ENCODE peak calls at places on chromosome 4, in ten cellular contexts. G, E, A, I, P, H, O, D, Z and R are unnamed samples.

GRCh38 chr4:175298119-175298518 is 380.0 kb downstream of the ADAM29 start:
- DNase-seq in I (no peak), O (no peak), Z (no peak), D (no peak), A (no peak), G (no peak), E (no peak), P (no peak), H (no peak), R (no peak)

GRCh38 chr4:22129454-22130075 is 181.0 kb upstream of the KCNIP4 start:
- DNase-seq in P (peak), G (no peak), D (no peak), A (no peak), O (no peak), E (peak), H (no peak), Z (no peak), I (no peak), R (no peak)

GRCh38 chr4:156505341-156505955 is 466.2 kb downstream of the PDGFC start:
- DNase-seq in D (no peak), P (peak), I (no peak), E (no peak), H (no peak), A (no peak), Z (no peak), O (no peak), G (no peak), R (no peak)

GRCh38 chr4:7769308-7769841 is 170.3 kb downstream of the AFAP1 start:
- DNase-seq in G (no peak), I (no peak), H (no peak), P (no peak), E (no peak), D (no peak), Z (no peak), A (no peak), O (no peak), R (no peak)

GRCh38 chr4:38856524-38857337 is at the start of gene TLR6:
- DNase-seq in D (no peak), I (peak), H (no peak), G (no peak), P (peak), E (peak), Z (peak), O (peak), A (no peak), R (no peak)

GRCh38 chr4:48491514-48492176 is 1.6 kb downstream of the ZAR1 start:
- DNase-seq in P (peak), I (no peak), A (no peak), E (no peak), H (no peak), O (no peak), D (no peak), G (no peak), Z (no peak), R (no peak)

GRCh38 chr4:37715889-37716402 is 29.8 kb upstream of the RELL1 start:
- DNase-seq in E (peak), A (no peak), P (no peak), G (no peak), Z (no peak), I (no peak), D (no peak), O (peak), H (no peak), R (no peak)

GRCh38 chr4:54539500-54540029 is 118.2 kb upstream of the KIT start:
- DNase-seq in I (peak), A (no peak), G (peak), D (peak), O (peak), Z (no peak), E (no peak), P (peak), H (no peak), R (no peak)

GRCh38 chr4:28421221-28421620 is 1560.6 kb downstream of the STIM2 start:
- DNase-seq in P (no peak), A (no peak), G (no peak), H (no peak), D (no peak), O (no peak), Z (no peak), I (no peak), E (no peak), R (no peak)

GRCh38 chr4:6250235-6250983 is 19.2 kb upstream of the WFS1 start:
- DNase-seq in P (peak), G (no peak), A (no peak), H (no peak), O (peak), I (no peak), D (no peak), Z (peak), E (peak), R (no peak)

GRCh38 chr4:70364002-70364401 is 3.4 kb downstream of the SMR3A start:
- DNase-seq in P (no peak), D (no peak), I (no peak), E (no peak), A (no peak), Z (no peak), O (no peak), H (no peak), G (no peak), R (no peak)

GRCh38 chr4:169012049-169012448 is 2.0 kb upstream of the CBR4 start:
- DNase-seq in E (no peak), D (no peak), Z (no peak), I (no peak), H (no peak), G (no peak), A (no peak), O (no peak), P (no peak), R (no peak)

GRCh38 chr4:169013396-169013795 is 3.3 kb upstream of the CBR4 start:
- DNase-seq in H (no peak), G (no peak), O (no peak), Z (no peak), I (no peak), D (no peak), A (no peak), P (no peak), E (no peak), R (no peak)

GRCh38 chr4:169010125-169011023 is at the start of gene CBR4:
- DNase-seq in O (peak), I (peak), D (peak), Z (peak), P (peak), H (peak), A (peak), G (peak), E (peak), R (peak)

GRCh38 chr4:169008478-169008877 is 1.6 kb downstream of the CBR4 start:
- DNase-seq in D (no peak), I (no peak), E (no peak), P (no peak), O (no peak), A (no peak), H (no peak), G (no peak), Z (no peak), R (no peak)

DNA sequence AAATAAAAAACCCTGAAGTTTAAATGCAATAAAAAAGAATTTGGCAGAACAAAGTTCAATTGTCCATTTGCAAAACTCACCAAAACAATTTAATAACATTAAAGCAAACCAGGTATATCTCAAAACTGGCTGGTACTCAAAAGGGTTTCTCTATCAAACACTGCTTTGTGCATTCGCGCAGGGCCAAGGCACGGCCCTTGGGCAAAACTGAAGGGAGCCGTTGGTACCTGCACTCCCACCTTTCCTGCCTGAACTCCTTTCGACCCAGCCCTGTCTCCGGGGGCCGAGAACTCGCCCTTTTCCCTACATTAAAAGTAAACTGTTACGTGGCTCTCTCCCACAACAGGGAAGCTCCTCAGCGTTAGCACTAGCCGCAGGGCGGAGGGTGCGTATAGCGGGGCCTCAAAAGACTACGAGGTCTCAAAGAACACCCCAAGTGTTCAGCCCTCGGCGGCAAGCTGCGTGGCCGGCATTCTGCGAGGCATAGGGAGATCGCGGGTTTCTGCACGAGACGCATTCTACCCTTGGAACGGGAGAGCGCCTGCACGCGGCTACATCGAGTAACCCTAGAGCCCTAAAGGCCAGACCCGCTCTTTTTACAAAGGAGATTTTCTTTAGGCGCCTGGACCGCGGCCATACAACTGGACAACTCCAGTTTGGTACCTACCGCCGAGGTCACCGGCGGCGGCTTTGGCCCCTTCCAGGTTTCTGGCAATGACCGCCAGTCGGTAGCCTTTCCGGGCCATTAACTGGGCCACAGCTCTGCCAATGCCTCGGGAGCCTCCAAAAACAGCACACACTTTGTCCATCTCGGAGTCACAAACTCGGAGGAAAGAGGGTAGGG is 552 bp downstream of the CBR4 start:
- DNase-seq in O (peak), I (peak), G (peak), Z (peak), H (no peak), D (peak), A (peak), E (peak), P (peak), R (peak)
- TF ChIP-seq CTCF in O (no peak), I (peak), G (no peak), Z (peak), H (peak), D (no peak), A (no peak), E (peak), P (no peak), R (peak)

DNA sequence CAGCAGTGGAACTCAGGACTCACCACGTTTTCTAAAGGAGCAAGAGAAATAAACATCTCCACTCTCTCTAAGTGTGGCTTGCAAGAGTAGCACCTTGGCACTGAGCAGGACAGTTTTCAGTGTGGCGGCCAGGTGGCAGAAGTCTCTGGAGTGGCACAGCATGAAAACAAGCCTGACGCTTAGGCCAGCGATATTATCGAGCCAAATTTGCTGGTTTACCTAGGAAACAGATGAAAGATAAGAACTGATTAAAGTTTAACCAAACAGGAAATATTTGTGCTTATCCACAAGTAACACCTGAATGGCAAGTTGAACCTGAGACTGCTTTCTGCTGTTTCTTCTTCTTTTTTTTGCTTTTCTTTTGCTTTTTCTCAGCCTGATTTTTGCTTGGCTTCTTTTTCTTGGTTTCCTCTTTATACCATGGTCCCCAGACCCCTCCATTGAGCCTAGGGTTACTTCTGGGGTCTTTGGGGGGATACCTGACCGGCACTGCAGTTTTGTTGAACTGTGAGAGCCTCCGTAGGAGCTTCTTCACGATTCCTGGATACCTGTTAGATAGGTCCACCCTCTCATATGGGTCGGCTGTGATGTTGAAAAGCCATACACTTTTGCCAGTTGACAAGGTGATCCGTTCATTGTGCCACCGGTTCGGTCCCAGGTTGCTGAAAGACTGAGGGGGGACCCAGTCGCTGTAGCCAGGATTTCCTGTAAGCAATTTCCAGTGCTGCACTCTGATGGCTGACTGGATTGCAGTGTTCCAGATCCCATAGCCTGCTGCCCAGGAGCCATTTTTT is 77.3 kb downstream of the ARSJ start:
- DNase-seq in P (no peak), E (no peak), D (peak), O (no peak), H (no peak), G (no peak), Z (peak), I (no peak), A (no peak), R (no peak)
- TF ChIP-seq CTCF in P (peak), E (no peak), D (peak), O (no peak), H (no peak), G (no peak), Z (peak), I (no peak), A (no peak), R (peak)

GRCh38 chr4:26323807-26324206 is 3.0 kb downstream of the RBPJ start:
- DNase-seq in G (no peak), P (no peak), D (no peak), O (no peak), A (no peak), Z (no peak), E (peak), H (no peak), I (no peak), R (no peak)
- TF ChIP-seq CTCF in G (peak), P (peak), D (no peak), O (no peak), A (no peak), Z (no peak), E (peak), H (no peak), I (peak), R (no peak)

GRCh38 chr4:88216395-88216794 is 58.0 kb upstream of the ABCG2 start:
- DNase-seq in O (no peak), I (no peak), H (no peak), D (no peak), E (no peak), A (no peak), Z (no peak), P (no peak), G (no peak), R (no peak)

GRCh38 chr4:88215351-88215750 is 56.9 kb upstream of the ABCG2 start:
- DNase-seq in Z (no peak), H (no peak), D (no peak), E (no peak), P (no peak), I (no peak), A (no peak), O (no peak), G (no peak), R (no peak)

GRCh38 chr4:88217169-88217568 is 58.7 kb upstream of the ABCG2 start:
- DNase-seq in A (no peak), I (no peak), E (no peak), P (no peak), O (no peak), G (no peak), H (no peak), Z (no peak), D (no peak), R (no peak)

DNA sequence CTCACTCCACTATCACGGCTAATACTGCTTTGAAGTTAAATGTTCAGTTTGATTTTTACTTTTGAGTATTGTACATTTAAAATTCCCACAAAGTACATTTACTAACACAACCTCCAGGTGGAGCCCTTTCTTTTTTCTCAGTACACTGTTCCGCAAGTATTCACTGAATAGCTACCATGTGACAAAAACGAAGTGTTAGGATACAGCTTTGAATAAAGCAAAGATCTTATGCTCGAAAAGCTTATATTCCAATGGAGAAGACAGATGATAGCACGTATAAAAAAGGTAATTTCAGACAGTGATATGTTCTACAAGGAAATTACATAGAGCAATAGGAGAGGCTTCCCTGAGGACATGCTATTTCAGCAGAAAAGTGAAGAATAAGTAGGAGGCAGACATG is 60.7 kb upstream of the ABCG2 start:
- DNase-seq in P (no peak), H (peak), G (peak), A (no peak), O (peak), D (no peak), Z (no peak), I (no peak), E (peak), R (no peak)
- TF ChIP-seq CTCF in P (peak), H (peak), G (peak), A (peak), O (peak), D (peak), Z (peak), I (peak), E (peak), R (peak)

GRCh38 chr4:61374612-61374920 is 174.4 kb downstream of the ADGRL3 start:
- DNase-seq in I (no peak), A (no peak), E (peak), Z (no peak), P (no peak), O (no peak), H (no peak), G (no peak), D (no peak), R (no peak)
- TF ChIP-seq CTCF in I (no peak), A (no peak), E (no peak), Z (no peak), P (no peak), O (no peak), H (no peak), G (no peak), D (no peak), R (no peak)